ENCODE peak calls at places on chromosomes 2 and 18, in six cellular contexts. P is neuronal stem cell, Y is trophoblast cell, D is H9, X is H1, U is mesenchymal stem cell. C is an unnamed sample.

GRCh38 chr2:159615936-159616733 is at the start of gene BAZ2B:
- DNase-seq in U (peak), X (no peak), P (peak), D (peak), Y (peak), C (peak)

GRCh38 chr2:175930504-175930903 is 71.6 kb downstream of the LNPK start:
- DNase-seq in U (peak), D (no peak), X (no peak), P (no peak), Y (peak), C (no peak)

GRCh38 chr2:98269274-98269673 is 77.0 kb upstream of the CNGA3 start:
- DNase-seq in Y (peak), P (peak), D (peak), U (peak), X (no peak), C (peak)

GRCh38 chr2:161988589-161988988 is 85.4 kb downstream of the DPP4 start:
- DNase-seq in Y (no peak), D (no peak), P (no peak), U (no peak), X (no peak), C (no peak)

GRCh38 chr18:76801567-76802505 is 20.5 kb upstream of the ZNF236 start:
- DNase-seq in P (peak), X (no peak), U (peak), Y (peak), D (peak), C (peak)

GRCh38 chr2:45691152-45691551 is 39.7 kb downstream of the PRKCE start:
- DNase-seq in Y (no peak), X (no peak), U (peak), P (no peak), D (no peak), C (no peak)

GRCh38 chr2:35830833-35831232 is 524.7 kb upstream of the CRIM1 start:
- DNase-seq in P (no peak), Y (no peak), X (no peak), U (no peak), D (no peak), C (no peak)

GRCh38 chr2:28161466-28161865 is 231.2 kb upstream of the FOSL2 start:
- DNase-seq in D (no peak), U (no peak), Y (no peak), P (no peak), X (no peak), C (no peak)

GRCh38 chr2:33264766-33265165 is 211.7 kb upstream of the RASGRP3 start:
- DNase-seq in D (no peak), P (no peak), X (no peak), U (no peak), Y (no peak), C (no peak)

GRCh38 chr2:98577313-98577712 is 31.0 kb downstream of the COA5 start:
- DNase-seq in D (no peak), Y (no peak), X (no peak), P (no peak), U (no peak), C (no peak)

GRCh38 chr2:54074636-54075341 is 40.6 kb upstream of the ACYP2 start:
- DNase-seq in X (no peak), Y (no peak), D (no peak), P (no peak), U (no peak), C (peak)

GRCh38 chr2:217784996-217785543 is 217.7 kb downstream of the TNS1 start:
- DNase-seq in P (no peak), X (no peak), Y (no peak), D (no peak), U (no peak), C (no peak)

GRCh38 chr18:68428026-68428425 is 286.9 kb downstream of the TMX3 start:
- DNase-seq in Y (peak), D (no peak), X (no peak), P (no peak), U (peak), C (peak)

GRCh38 chr2:182594286-182594685 is 121.8 kb upstream of the DNAJC10 start:
- DNase-seq in Y (no peak), D (no peak), X (no peak), P (no peak), U (no peak), C (peak)

GRCh38 chr2:72015281-72015680 is 132.4 kb downstream of the CYP26B1 start:
- DNase-seq in P (no peak), D (no peak), X (no peak), Y (peak), U (no peak), C (no peak)
- H3K14ac ChIP-seq in P (no peak), D (no peak), X (no peak), Y (no peak), U (no peak), C (no peak)

DNA sequence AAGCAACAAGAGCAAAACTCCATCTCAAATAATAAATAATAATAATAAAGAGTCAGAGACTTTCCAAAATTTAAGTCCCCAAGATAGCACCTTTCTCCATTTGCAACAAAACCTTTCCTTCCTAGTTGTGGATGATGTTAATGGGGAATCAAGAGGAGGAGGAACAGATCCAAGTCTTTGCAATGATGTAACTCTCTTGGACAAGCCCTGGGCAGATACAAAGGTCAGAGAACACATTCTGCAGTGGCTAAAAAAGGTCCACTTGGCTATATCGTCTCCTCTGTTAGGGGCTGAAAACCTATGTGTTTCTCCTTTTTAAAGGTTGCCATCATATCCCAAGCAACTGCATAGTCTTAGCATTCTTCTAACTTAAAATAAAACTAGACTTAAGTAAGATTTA is 151.1 kb downstream of the TMEM163 start:
- DNase-seq in Y (no peak), D (no peak), P (no peak), X (no peak), U (no peak), C (no peak)
- H3K14ac ChIP-seq in Y (no peak), D (no peak), P (no peak), X (no peak), U (no peak), C (no peak)

GRCh38 chr2:10362898-10363195 is 60.1 kb downstream of the HPCAL1 start:
- DNase-seq in X (no peak), D (no peak), P (no peak), Y (peak), U (no peak), C (no peak)
- H3K14ac ChIP-seq in X (no peak), D (no peak), P (no peak), Y (no peak), U (no peak), C (no peak)

GRCh38 chr2:124663293-124663997 is 638.4 kb downstream of the CNTNAP5 start:
- DNase-seq in U (no peak), P (no peak), Y (no peak), D (no peak), X (peak), C (no peak)
- H3K14ac ChIP-seq in U (no peak), P (no peak), Y (no peak), D (no peak), X (no peak), C (no peak)

C was measured in IMR-90.